ENCODE peak calls at places on chromosomes 4 and X, in nine cellular contexts. H is nucleus accumbens, S is HT-29, Y is choroid plexus epithelial cell, E is body of pancreas, N is HEK293T, L is A549, K is Peyer's patch, C is GDM1. A is an unnamed sample.
A peak's percentile ranks its signal among the peaks of the same experiment; 100 is the strongest.

GRCh38 chrX:100745806-100746537 is 14.1 kb upstream of the SYTL4 start:
- DNase-seq in Y (peak; percentile 68), L (no peak), S (no peak), K (peak; percentile 50), N (no peak), E (no peak), C (no peak), H (no peak), A (peak; percentile 56)

GRCh38 chr4:109052699-109053656 is 249.5 kb downstream of the COL25A1 start:
- DNase-seq in K (no peak), Y (no peak), H (no peak), S (no peak), C (no peak), L (no peak), E (no peak), N (no peak), A (no peak)

GRCh38 chr4:21769404-21770147 is 179.0 kb downstream of the KCNIP4 start:
- DNase-seq in S (peak; percentile 56), C (no peak), L (peak; percentile 26), E (no peak), N (no peak), Y (peak; percentile 88), K (no peak), H (no peak), A (no peak)

GRCh38 chrX:153353416-153353815 is 19.5 kb downstream of the ZNF275 start:
- DNase-seq in Y (no peak), E (no peak), N (peak; percentile 30), H (no peak), C (no peak), K (no peak), S (no peak), L (no peak), A (no peak)

GRCh38 chr4:120555058-120555457 is 367.5 kb downstream of the PRDM5 start:
- DNase-seq in L (no peak), N (no peak), H (no peak), K (no peak), C (no peak), Y (no peak), S (no peak), E (no peak), A (peak; percentile 1)

GRCh38 chr4:136863756-136864155 is 668.5 kb downstream of the PCDH18 start:
- DNase-seq in N (no peak), L (peak; percentile 4), C (no peak), H (no peak), K (no peak), S (no peak), E (no peak), Y (peak; percentile 18), A (no peak)

GRCh38 chr4:142405021-142405991 is 440.8 kb downstream of the INPP4B start:
- DNase-seq in K (peak; percentile 69), C (peak; percentile 84), L (peak; percentile 73), N (peak; percentile 38), E (peak; percentile 25), H (peak; percentile 1), S (peak; percentile 83), Y (peak; percentile 81), A (peak; percentile 79)

GRCh38 chr4:93467484-93468155 is 360.9 kb upstream of the ATOH1 start:
- DNase-seq in N (peak; percentile 17), Y (no peak), E (no peak), H (no peak), S (no peak), L (no peak), K (no peak), C (no peak), A (no peak)

GRCh38 chr4:7907142-7907541 is 32.5 kb downstream of the AFAP1 start:
- DNase-seq in K (no peak), Y (no peak), S (no peak), H (no peak), N (no peak), L (no peak), E (no peak), C (no peak), A (no peak)

GRCh38 chrX:71222929-71223328 is at the start of gene GJB1:
- DNase-seq in C (no peak), S (no peak), H (peak; percentile 57), N (no peak), Y (no peak), L (no peak), E (no peak), K (no peak), A (no peak)

GRCh38 chrX:68409154-68409553 is 24.1 kb downstream of the OPHN1 start:
- DNase-seq in H (no peak), C (no peak), S (no peak), K (no peak), N (no peak), L (no peak), Y (no peak), E (no peak), A (no peak)

GRCh38 chr4:106039796-106040195 is 144.5 kb downstream of the NPNT start:
- DNase-seq in K (no peak), E (no peak), C (no peak), L (no peak), N (no peak), S (no peak), Y (peak; percentile 28), H (no peak), A (no peak)